ENCODE peak calls at places on chromosomes 11 and 22, in ten cellular contexts. One of them, this sample, is unnamed. For H3K9me3 and H3K4me1, the result is how much of the 10 kb centered on the place peaks cover.

GRCh38 chr22:50251472-50252054 is 498 bp upstream of the HDAC10 start:
- DNase-seq in trophoblast cell: no peak
- DNase-seq in pancreas: no peak
- DNase-seq in Panc1: no peak
- DNase-seq in neural progenitor cell: no peak
- DNase-seq in left ventricle myocardium inferior: no peak
- DNase-seq in HCT116: no peak
- DNase-seq in psoas muscle: no peak
- DNase-seq in Caco-2: no peak
- DNase-seq in CD4-positive, alpha-beta memory T cell: no peak
- DNase-seq in this sample: no peak

GRCh38 chr11:126114486-126115252 is 52.0 kb upstream of the CDON start:
- DNase-seq in trophoblast cell: no peak
- DNase-seq in Caco-2: no peak
- DNase-seq in psoas muscle: no peak
- DNase-seq in left ventricle myocardium inferior: no peak
- DNase-seq in pancreas: no peak
- DNase-seq in Panc1: no peak
- DNase-seq in CD4-positive, alpha-beta memory T cell: no peak
- DNase-seq in neural progenitor cell: no peak
- DNase-seq in HCT116: no peak
- DNase-seq in this sample: no peak

GRCh38 chr11:8288824-8289223 is 25.1 kb upstream of the LMO1 start:
- DNase-seq in Caco-2: no peak
- DNase-seq in psoas muscle: no peak
- DNase-seq in Panc1: no peak
- DNase-seq in trophoblast cell: no peak
- DNase-seq in HCT116: no peak
- DNase-seq in pancreas: peak
- DNase-seq in left ventricle myocardium inferior: no peak
- DNase-seq in neural progenitor cell: peak
- DNase-seq in CD4-positive, alpha-beta memory T cell: no peak
- DNase-seq in this sample: no peak

GRCh38 chr11:46527586-46527985 is 66.2 kb downstream of the AMBRA1 start:
- DNase-seq in neural progenitor cell: no peak
- DNase-seq in left ventricle myocardium inferior: no peak
- DNase-seq in psoas muscle: no peak
- DNase-seq in pancreas: no peak
- DNase-seq in trophoblast cell: no peak
- DNase-seq in CD4-positive, alpha-beta memory T cell: no peak
- DNase-seq in HCT116: no peak
- DNase-seq in Panc1: no peak
- DNase-seq in Caco-2: no peak
- DNase-seq in this sample: no peak

GRCh38 chr11:120293038-120293800 is 31.9 kb upstream of the TLCD5 start:
- DNase-seq in neural progenitor cell: no peak
- DNase-seq in trophoblast cell: no peak
- DNase-seq in psoas muscle: no peak
- DNase-seq in pancreas: no peak
- DNase-seq in HCT116: no peak
- DNase-seq in left ventricle myocardium inferior: no peak
- DNase-seq in Panc1: no peak
- DNase-seq in CD4-positive, alpha-beta memory T cell: no peak
- DNase-seq in Caco-2: no peak
- DNase-seq in this sample: no peak

GRCh38 chr11:130528301-130528651 is 79.8 kb downstream of the ADAMTS15 start:
- DNase-seq in pancreas: no peak
- DNase-seq in Caco-2: no peak
- DNase-seq in HCT116: no peak
- DNase-seq in left ventricle myocardium inferior: no peak
- DNase-seq in neural progenitor cell: no peak
- DNase-seq in Panc1: no peak
- DNase-seq in psoas muscle: no peak
- DNase-seq in CD4-positive, alpha-beta memory T cell: no peak
- DNase-seq in trophoblast cell: peak
- DNase-seq in this sample: no peak

GRCh38 chr11:69541001-69541285 is 59.5 kb downstream of the LINC01488 start:
- DNase-seq in Panc1: no peak
- DNase-seq in left ventricle myocardium inferior: no peak
- DNase-seq in Caco-2: no peak
- DNase-seq in psoas muscle: no peak
- DNase-seq in neural progenitor cell: no peak
- DNase-seq in HCT116: no peak
- DNase-seq in pancreas: no peak
- DNase-seq in CD4-positive, alpha-beta memory T cell: no peak
- DNase-seq in trophoblast cell: no peak
- DNase-seq in this sample: no peak

GRCh38 chr11:3849297-3849874 is 6.1 kb upstream of the STIM1 start:
- DNase-seq in Panc1: no peak
- DNase-seq in neural progenitor cell: peak
- DNase-seq in HCT116: no peak
- DNase-seq in psoas muscle: no peak
- DNase-seq in Caco-2: peak
- DNase-seq in left ventricle myocardium inferior: no peak
- DNase-seq in trophoblast cell: peak
- DNase-seq in CD4-positive, alpha-beta memory T cell: peak
- DNase-seq in pancreas: no peak
- DNase-seq in this sample: peak

GRCh38 chr22:20464912-20465758 is 27.5 kb upstream of the SCARF2 start:
- DNase-seq in Caco-2: no peak
- DNase-seq in Panc1: no peak
- DNase-seq in trophoblast cell: no peak
- DNase-seq in left ventricle myocardium inferior: no peak
- DNase-seq in neural progenitor cell: no peak
- DNase-seq in HCT116: no peak
- DNase-seq in CD4-positive, alpha-beta memory T cell: no peak
- DNase-seq in psoas muscle: no peak
- DNase-seq in pancreas: peak
- DNase-seq in this sample: no peak

GRCh38 chr11:90318651-90319050 is 95.8 kb upstream of the CHORDC1 start:
- DNase-seq in Panc1: no peak
- DNase-seq in HCT116: no peak
- DNase-seq in trophoblast cell: peak
- DNase-seq in Caco-2: no peak
- DNase-seq in CD4-positive, alpha-beta memory T cell: no peak
- DNase-seq in left ventricle myocardium inferior: no peak
- DNase-seq in neural progenitor cell: no peak
- DNase-seq in psoas muscle: no peak
- DNase-seq in pancreas: no peak
- DNase-seq in this sample: no peak

GRCh38 chr11:99020324-99021225 is at the start of gene CNTN5:
- DNase-seq in Caco-2: no peak
- DNase-seq in neural progenitor cell: peak
- DNase-seq in psoas muscle: peak
- DNase-seq in CD4-positive, alpha-beta memory T cell: no peak
- DNase-seq in left ventricle myocardium inferior: peak
- DNase-seq in Panc1: no peak
- DNase-seq in pancreas: peak
- DNase-seq in HCT116: no peak
- DNase-seq in trophoblast cell: no peak
- DNase-seq in this sample: peak

DNA sequence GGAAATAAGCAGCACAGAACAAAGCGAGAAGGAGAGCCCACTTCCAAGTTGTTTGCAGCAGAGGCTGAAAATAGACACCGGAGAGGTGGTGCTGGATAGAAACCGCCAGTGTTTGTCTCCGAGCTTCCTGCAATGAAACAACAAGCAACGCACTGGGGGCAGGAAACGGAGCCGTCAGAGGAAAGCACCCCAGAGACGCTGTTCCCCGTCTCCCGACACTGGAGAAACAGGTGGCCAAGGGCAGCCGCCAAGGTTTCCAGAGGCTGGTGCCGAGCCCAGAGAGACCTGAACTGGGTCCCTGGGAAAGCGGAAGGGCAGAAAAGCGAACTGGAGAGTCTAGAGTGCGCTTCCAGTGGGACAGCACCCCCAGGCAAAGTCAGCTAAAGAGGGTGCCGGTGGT is 406.6 kb downstream of the SHANK2 start:
- DNase-seq in pancreas: no peak
- DNase-seq in trophoblast cell: no peak
- DNase-seq in neural progenitor cell: no peak
- DNase-seq in Caco-2: no peak
- DNase-seq in CD4-positive, alpha-beta memory T cell: no peak
- DNase-seq in Panc1: no peak
- DNase-seq in left ventricle myocardium inferior: no peak
- DNase-seq in psoas muscle: no peak
- DNase-seq in HCT116: no peak
- DNase-seq in this sample: no peak
- H3K9me3 ChIP-seq in pancreas: under half
- H3K9me3 ChIP-seq in trophoblast cell: under half
- H3K9me3 ChIP-seq in neural progenitor cell: under half
- H3K9me3 ChIP-seq in Caco-2: under half
- H3K9me3 ChIP-seq in CD4-positive, alpha-beta memory T cell: under half
- H3K9me3 ChIP-seq in Panc1: under half
- H3K9me3 ChIP-seq in left ventricle myocardium inferior: under half
- H3K9me3 ChIP-seq in psoas muscle: under half
- H3K9me3 ChIP-seq in HCT116: under half
- H3K9me3 ChIP-seq in this sample: under half

DNA sequence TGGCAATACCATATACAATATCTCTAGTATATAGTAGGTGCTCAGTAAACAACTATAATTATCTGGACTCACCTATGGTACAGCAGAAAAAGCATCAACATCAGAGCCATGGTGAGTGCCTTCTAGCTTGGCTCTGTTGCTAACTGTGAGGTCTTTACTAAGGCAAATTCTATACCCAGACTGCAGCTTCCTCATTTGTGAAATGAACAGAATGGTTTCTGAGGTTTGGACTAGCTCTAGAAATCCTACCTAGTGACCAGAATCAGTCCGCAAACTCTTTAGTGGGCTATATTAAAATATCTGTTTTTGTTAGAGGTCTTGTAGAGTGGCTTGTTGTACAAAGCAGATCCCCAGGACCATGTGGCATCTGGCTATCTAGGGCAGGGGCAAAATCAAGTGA is 3.7 kb downstream of the MS4A1 start:
- DNase-seq in neural progenitor cell: no peak
- DNase-seq in trophoblast cell: no peak
- DNase-seq in pancreas: no peak
- DNase-seq in left ventricle myocardium inferior: no peak
- DNase-seq in Caco-2: no peak
- DNase-seq in Panc1: no peak
- DNase-seq in CD4-positive, alpha-beta memory T cell: no peak
- DNase-seq in HCT116: no peak
- DNase-seq in psoas muscle: no peak
- DNase-seq in this sample: no peak
- H3K4me3 ChIP-seq in neural progenitor cell: no peak
- H3K4me3 ChIP-seq in trophoblast cell: no peak
- H3K4me3 ChIP-seq in pancreas: no peak
- H3K4me3 ChIP-seq in left ventricle myocardium inferior: no peak
- H3K4me3 ChIP-seq in Caco-2: no peak
- H3K4me3 ChIP-seq in Panc1: no peak
- H3K4me3 ChIP-seq in CD4-positive, alpha-beta memory T cell: no peak
- H3K4me3 ChIP-seq in HCT116: no peak
- H3K4me3 ChIP-seq in psoas muscle: no peak
- H3K4me3 ChIP-seq in this sample: no peak

GRCh38 chr11:67398661-67399563 is 2.7 kb downstream of the PPP1CA start:
- DNase-seq in left ventricle myocardium inferior: no peak
- DNase-seq in Panc1: no peak
- DNase-seq in neural progenitor cell: no peak
- DNase-seq in pancreas: no peak
- DNase-seq in Caco-2: no peak
- DNase-seq in HCT116: no peak
- DNase-seq in CD4-positive, alpha-beta memory T cell: no peak
- DNase-seq in trophoblast cell: no peak
- DNase-seq in psoas muscle: no peak
- DNase-seq in this sample: no peak
- H3K4me1 ChIP-seq in left ventricle myocardium inferior: half or more
- H3K4me1 ChIP-seq in Panc1: under half
- H3K4me1 ChIP-seq in neural progenitor cell: under half
- H3K4me1 ChIP-seq in pancreas: under half
- H3K4me1 ChIP-seq in Caco-2: under half
- H3K4me1 ChIP-seq in HCT116: under half
- H3K4me1 ChIP-seq in CD4-positive, alpha-beta memory T cell: half or more
- H3K4me1 ChIP-seq in trophoblast cell: under half
- H3K4me1 ChIP-seq in psoas muscle: under half
- H3K4me1 ChIP-seq in this sample: under half

GRCh38 chr22:48563966-48564330 is 1263.7 kb downstream of the BRD1 start:
- DNase-seq in neural progenitor cell: no peak
- DNase-seq in Caco-2: no peak
- DNase-seq in HCT116: no peak
- DNase-seq in trophoblast cell: no peak
- DNase-seq in CD4-positive, alpha-beta memory T cell: no peak
- DNase-seq in pancreas: no peak
- DNase-seq in Panc1: no peak
- DNase-seq in left ventricle myocardium inferior: no peak
- DNase-seq in psoas muscle: no peak
- DNase-seq in this sample: no peak

GRCh38 chr22:48567213-48567975 is 1260.3 kb downstream of the BRD1 start:
- DNase-seq in CD4-positive, alpha-beta memory T cell: no peak
- DNase-seq in HCT116: no peak
- DNase-seq in Caco-2: no peak
- DNase-seq in left ventricle myocardium inferior: no peak
- DNase-seq in pancreas: no peak
- DNase-seq in psoas muscle: no peak
- DNase-seq in Panc1: no peak
- DNase-seq in neural progenitor cell: no peak
- DNase-seq in trophoblast cell: no peak
- DNase-seq in this sample: no peak

GRCh38 chr22:48566741-48567140 is 1260.9 kb downstream of the BRD1 start:
- DNase-seq in Panc1: no peak
- DNase-seq in left ventricle myocardium inferior: no peak
- DNase-seq in neural progenitor cell: no peak
- DNase-seq in Caco-2: no peak
- DNase-seq in trophoblast cell: no peak
- DNase-seq in HCT116: no peak
- DNase-seq in psoas muscle: no peak
- DNase-seq in CD4-positive, alpha-beta memory T cell: no peak
- DNase-seq in pancreas: no peak
- DNase-seq in this sample: no peak

GRCh38 chr22:48564995-48565394 is 1262.7 kb downstream of the BRD1 start:
- DNase-seq in Panc1: no peak
- DNase-seq in HCT116: no peak
- DNase-seq in neural progenitor cell: no peak
- DNase-seq in Caco-2: no peak
- DNase-seq in psoas muscle: no peak
- DNase-seq in pancreas: no peak
- DNase-seq in left ventricle myocardium inferior: no peak
- DNase-seq in CD4-positive, alpha-beta memory T cell: no peak
- DNase-seq in trophoblast cell: no peak
- DNase-seq in this sample: no peak

GRCh38 chr22:48565901-48566501 is 1261.7 kb downstream of the BRD1 start:
- DNase-seq in Panc1: no peak
- DNase-seq in neural progenitor cell: no peak
- DNase-seq in CD4-positive, alpha-beta memory T cell: no peak
- DNase-seq in HCT116: no peak
- DNase-seq in trophoblast cell: no peak
- DNase-seq in Caco-2: no peak
- DNase-seq in psoas muscle: no peak
- DNase-seq in pancreas: no peak
- DNase-seq in left ventricle myocardium inferior: no peak
- DNase-seq in this sample: no peak
- H3K9me3 ChIP-seq in Panc1: under half
- H3K9me3 ChIP-seq in neural progenitor cell: under half
- H3K9me3 ChIP-seq in CD4-positive, alpha-beta memory T cell: under half
- H3K9me3 ChIP-seq in HCT116: under half
- H3K9me3 ChIP-seq in trophoblast cell: under half
- H3K9me3 ChIP-seq in Caco-2: under half
- H3K9me3 ChIP-seq in psoas muscle: under half
- H3K9me3 ChIP-seq in pancreas: under half
- H3K9me3 ChIP-seq in left ventricle myocardium inferior: under half
- H3K9me3 ChIP-seq in this sample: under half